ENCODE peak calls at places on chromosomes 7 and 10, in six cellular contexts. I is left colon, H is anterior cingulate cortex, P is T-helper 2 cell, E is left cardiac atrium, J is Right ventricle myocardium superior. T is an unnamed sample.

GRCh38 chr10:1411451-1411850 is 325.9 kb downstream of the ADARB2 start:
- DNase-seq in I (no peak), H (no peak), P (no peak), E (no peak), J (no peak), T (no peak)

GRCh38 chr7:155508372-155509024 is 37.9 kb downstream of the CNPY1 start:
- DNase-seq in I (no peak), H (no peak), P (no peak), E (no peak), J (no peak), T (no peak)

GRCh38 chr7:36214608-36215016 is 61.6 kb downstream of the EEPD1 start:
- DNase-seq in I (no peak), H (no peak), P (no peak), E (no peak), J (no peak), T (no peak)

GRCh38 chr7:36303202-36304098 is 86.2 kb upstream of the ANLN start:
- DNase-seq in I (peak), H (peak), P (no peak), E (peak), J (peak), T (no peak)

GRCh38 chr7:122487131-122487530 is 182.6 kb upstream of the FEZF1 start:
- DNase-seq in I (no peak), H (no peak), P (no peak), E (no peak), J (no peak), T (no peak)

GRCh38 chr7:39650676-39651075 is 27.3 kb downstream of the RALA start:
- DNase-seq in I (no peak), H (no peak), P (no peak), E (peak), J (peak), T (no peak)

GRCh38 chr7:5523052-5523711 is 99.5 kb upstream of the TNRC18 start:
- DNase-seq in I (no peak), H (no peak), P (peak), E (no peak), J (no peak), T (no peak)

GRCh38 chr10:103667390-103667789 is 173.9 kb downstream of the NEURL1 start:
- DNase-seq in I (no peak), H (no peak), P (no peak), E (peak), J (no peak), T (no peak)

GRCh38 chr7:15332962-15333361 is 228.9 kb downstream of the AGMO start:
- DNase-seq in I (no peak), H (no peak), P (no peak), E (no peak), J (no peak), T (no peak)

GRCh38 chr10:110168601-110169481 is 38.6 kb upstream of the MXI1 start:
- DNase-seq in I (peak), H (no peak), P (peak), E (no peak), J (no peak), T (no peak)

GRCh38 chr7:68963547-68963946 is 634.7 kb upstream of the AUTS2 start:
- DNase-seq in I (no peak), H (no peak), P (no peak), E (no peak), J (no peak), T (no peak)

GRCh38 chr10:84195044-84195830 is 900 bp downstream of the CDHR1 start:
- DNase-seq in I (peak), H (no peak), P (no peak), E (no peak), J (no peak), T (no peak)

GRCh38 chr10:95605163-95605562 is 44.0 kb upstream of the SORBS1 start:
- DNase-seq in I (peak), H (no peak), P (no peak), E (peak), J (no peak), T (no peak)

GRCh38 chr7:138524259-138524658 is 64.2 kb downstream of the TRIM24 start:
- DNase-seq in I (no peak), H (no peak), P (no peak), E (no peak), J (no peak), T (no peak)

GRCh38 chr7:924541-925231 is 29.8 kb downstream of the ADAP1 start:
- DNase-seq in I (peak), H (no peak), P (peak), E (peak), J (peak), T (no peak)

GRCh38 chr7:73718905-73719805 is at the start of gene STX1A:
- DNase-seq in I (no peak), H (peak), P (peak), E (peak), J (peak), T (peak)

GRCh38 chr7:26368542-26368941 is 76.9 kb downstream of the SNX10 start:
- DNase-seq in I (no peak), H (no peak), P (no peak), E (no peak), J (no peak), T (no peak)

GRCh38 chr10:65194555-65194954 is 1673.4 kb downstream of the REEP3 start:
- DNase-seq in I (no peak), H (no peak), P (no peak), E (no peak), J (no peak), T (no peak)

GRCh38 chr10:110563132-110563531 is 4.4 kb upstream of the SMC3 start:
- DNase-seq in I (no peak), H (no peak), P (no peak), E (no peak), J (no peak), T (no peak)

GRCh38 chr10:111677747-111678146 is 505.8 kb downstream of the GPAM start:
- DNase-seq in I (no peak), H (no peak), P (no peak), E (no peak), J (no peak), T (no peak)

GRCh38 chr7:117775826-117776623 is 97.2 kb downstream of the CTTNBP2 start:
- DNase-seq in I (no peak), H (no peak), P (no peak), E (no peak), J (no peak), T (no peak)

GRCh38 chr10:108465871-108466641 is 1301.5 kb upstream of the SORCS1 start:
- DNase-seq in I (no peak), H (peak), P (no peak), E (peak), J (peak), T (no peak)

GRCh38 chr7:48611993-48612392 is 312.4 kb upstream of the CDC14C start:
- DNase-seq in I (no peak), H (no peak), P (no peak), E (no peak), J (no peak), T (no peak)

GRCh38 chr10:121096617-121097431 is 245.7 kb downstream of the WDR11 start:
- DNase-seq in I (no peak), H (no peak), P (no peak), E (peak), J (peak), T (no peak)

GRCh38 chr7:68688416-68689086 is 909.7 kb upstream of the AUTS2 start:
- DNase-seq in I (no peak), H (no peak), P (no peak), E (no peak), J (no peak), T (no peak)

GRCh38 chr7:80749270-80749669 is 110.8 kb downstream of the CD36 start:
- DNase-seq in I (no peak), H (no peak), P (no peak), E (no peak), J (no peak), T (no peak)

GRCh38 chr10:13414855-13415254 is 66.8 kb upstream of the SEPHS1 start:
- DNase-seq in I (peak), H (no peak), P (no peak), E (no peak), J (no peak), T (no peak)

GRCh38 chr7:2688409-2689342 is 674 bp downstream of the AMZ1 start:
- DNase-seq in I (no peak), H (peak), P (no peak), E (no peak), J (no peak), T (no peak)

GRCh38 chr7:33459340-33459751 is 330.0 kb downstream of the BBS9 start:
- DNase-seq in I (no peak), H (no peak), P (peak), E (no peak), J (no peak), T (no peak)

GRCh38 chr7:74051193-74051592 is 23.2 kb downstream of the ELN start:
- DNase-seq in I (no peak), H (no peak), P (no peak), E (peak), J (no peak), T (no peak)

GRCh38 chr10:70053212-70053895 is 708 bp downstream of the MACROH2A2 start:
- DNase-seq in I (no peak), H (peak), P (peak), E (peak), J (peak), T (no peak)

GRCh38 chr10:35195361-35196306 is 69.0 kb downstream of the CREM start:
- DNase-seq in I (peak), H (no peak), P (peak), E (peak), J (peak), T (peak)

GRCh38 chr10:6918305-6918704 is 338.2 kb upstream of the PRKCQ start:
- DNase-seq in I (no peak), H (no peak), P (peak), E (peak), J (no peak), T (peak)

GRCh38 chr10:114624941-114625780 is 32.9 kb downstream of the ABLIM1 start:
- DNase-seq in I (no peak), H (no peak), P (no peak), E (no peak), J (no peak), T (no peak)

GRCh38 chr7:114806590-114807167 is 115.2 kb upstream of the MDFIC start:
- DNase-seq in I (peak), H (no peak), P (no peak), E (no peak), J (no peak), T (no peak)

GRCh38 chr10:68106656-68107055 is 2.6 kb upstream of the MYPN start:
- DNase-seq in I (no peak), H (no peak), P (no peak), E (no peak), J (no peak), T (no peak)

GRCh38 chr10:122034149-122034756 is 45.3 kb downstream of the TACC2 start:
- DNase-seq in I (no peak), H (no peak), P (no peak), E (no peak), J (no peak), T (no peak)

GRCh38 chr10:44878704-44879530 is 32.2 kb upstream of the TMEM72 start:
- DNase-seq in I (peak), H (peak), P (peak), E (peak), J (peak), T (peak)

GRCh38 chr7:1123721-1124120 is 35.8 kb downstream of the GPER1 start:
- DNase-seq in I (peak), H (peak), P (no peak), E (peak), J (peak), T (no peak)

T was measured in CD8-positive, alpha-beta memory T cell.